ENCODE peak calls at places on chromosomes 6 and 20, in eight cellular contexts. One of them, this sample, is unnamed.

GRCh38 chr20:62786100-62786499 is 10.2 kb upstream of the MRGBP start:
- DNase-seq in T-helper 1 cell: no peak
- DNase-seq in iPS-NIHi11: no peak
- DNase-seq in ELR: no peak
- DNase-seq in mesothelial cell of epicardium: no peak
- DNase-seq in activated CD8-positive, alpha-beta T cell treated with anti-CD3 and anti-CD28 coated beads, Interleukin-2, amount 10 ng/mL, durations not matched to agents 7 days and 5 days: no peak
- DNase-seq in effector CD8-positive, alpha-beta T cell: no peak
- DNase-seq in activated naive CD8-positive, alpha-beta T cell treated with anti-CD3 and anti-CD28 coated beads, Interleukin-2, amount 50 U/mL, for 24 hours: no peak
- DNase-seq in this sample: no peak

GRCh38 chr6:14275493-14275851 is 157.9 kb downstream of the CD83 start:
- DNase-seq in T-helper 1 cell: no peak
- DNase-seq in iPS-NIHi11: no peak
- DNase-seq in ELR: no peak
- DNase-seq in mesothelial cell of epicardium: no peak
- DNase-seq in activated CD8-positive, alpha-beta T cell treated with anti-CD3 and anti-CD28 coated beads, Interleukin-2, amount 10 ng/mL, durations not matched to agents 7 days and 5 days: no peak
- DNase-seq in effector CD8-positive, alpha-beta T cell: no peak
- DNase-seq in activated naive CD8-positive, alpha-beta T cell treated with anti-CD3 and anti-CD28 coated beads, Interleukin-2, amount 50 U/mL, for 24 hours: no peak
- DNase-seq in this sample: peak; percentile 61

GRCh38 chr6:120493483-120493882 is 840.8 kb downstream of the TBC1D32 start:
- DNase-seq in T-helper 1 cell: no peak
- DNase-seq in iPS-NIHi11: no peak
- DNase-seq in ELR: no peak
- DNase-seq in mesothelial cell of epicardium: no peak
- DNase-seq in activated CD8-positive, alpha-beta T cell treated with anti-CD3 and anti-CD28 coated beads, Interleukin-2, amount 10 ng/mL, durations not matched to agents 7 days and 5 days: no peak
- DNase-seq in effector CD8-positive, alpha-beta T cell: no peak
- DNase-seq in activated naive CD8-positive, alpha-beta T cell treated with anti-CD3 and anti-CD28 coated beads, Interleukin-2, amount 50 U/mL, for 24 hours: no peak
- DNase-seq in this sample: no peak

GRCh38 chr6:47134476-47135189 is 92.5 kb upstream of the ADGRF1 start:
- DNase-seq in T-helper 1 cell: no peak
- DNase-seq in iPS-NIHi11: peak; percentile 14
- DNase-seq in ELR: peak; percentile 96
- DNase-seq in mesothelial cell of epicardium: no peak
- DNase-seq in activated CD8-positive, alpha-beta T cell treated with anti-CD3 and anti-CD28 coated beads, Interleukin-2, amount 10 ng/mL, durations not matched to agents 7 days and 5 days: no peak
- DNase-seq in effector CD8-positive, alpha-beta T cell: no peak
- DNase-seq in activated naive CD8-positive, alpha-beta T cell treated with anti-CD3 and anti-CD28 coated beads, Interleukin-2, amount 50 U/mL, for 24 hours: no peak
- DNase-seq in this sample: peak; percentile 23

GRCh38 chr20:62838511-62838910 is 21.7 kb downstream of the COL9A3 start:
- DNase-seq in T-helper 1 cell: no peak
- DNase-seq in iPS-NIHi11: no peak
- DNase-seq in ELR: no peak
- DNase-seq in mesothelial cell of epicardium: no peak
- DNase-seq in activated CD8-positive, alpha-beta T cell treated with anti-CD3 and anti-CD28 coated beads, Interleukin-2, amount 10 ng/mL, durations not matched to agents 7 days and 5 days: no peak
- DNase-seq in effector CD8-positive, alpha-beta T cell: no peak
- DNase-seq in activated naive CD8-positive, alpha-beta T cell treated with anti-CD3 and anti-CD28 coated beads, Interleukin-2, amount 50 U/mL, for 24 hours: no peak
- DNase-seq in this sample: no peak

GRCh38 chr20:38168791-38169589 is 3.9 kb upstream of the TGM2 start:
- DNase-seq in T-helper 1 cell: no peak
- DNase-seq in iPS-NIHi11: no peak
- DNase-seq in ELR: peak; percentile 48
- DNase-seq in mesothelial cell of epicardium: no peak
- DNase-seq in activated CD8-positive, alpha-beta T cell treated with anti-CD3 and anti-CD28 coated beads, Interleukin-2, amount 10 ng/mL, durations not matched to agents 7 days and 5 days: no peak
- DNase-seq in effector CD8-positive, alpha-beta T cell: no peak
- DNase-seq in activated naive CD8-positive, alpha-beta T cell treated with anti-CD3 and anti-CD28 coated beads, Interleukin-2, amount 50 U/mL, for 24 hours: no peak
- DNase-seq in this sample: no peak

GRCh38 chr6:144423167-144423566 is 138.0 kb downstream of the UTRN start:
- DNase-seq in T-helper 1 cell: no peak
- DNase-seq in iPS-NIHi11: no peak
- DNase-seq in ELR: no peak
- DNase-seq in mesothelial cell of epicardium: no peak
- DNase-seq in activated CD8-positive, alpha-beta T cell treated with anti-CD3 and anti-CD28 coated beads, Interleukin-2, amount 10 ng/mL, durations not matched to agents 7 days and 5 days: no peak
- DNase-seq in effector CD8-positive, alpha-beta T cell: no peak
- DNase-seq in activated naive CD8-positive, alpha-beta T cell treated with anti-CD3 and anti-CD28 coated beads, Interleukin-2, amount 50 U/mL, for 24 hours: no peak
- DNase-seq in this sample: no peak

GRCh38 chr20:41697861-41698559 is 79.8 kb upstream of the CHD6 start:
- DNase-seq in T-helper 1 cell: no peak
- DNase-seq in iPS-NIHi11: peak; percentile 34
- DNase-seq in ELR: peak; percentile 65
- DNase-seq in mesothelial cell of epicardium: no peak
- DNase-seq in activated CD8-positive, alpha-beta T cell treated with anti-CD3 and anti-CD28 coated beads, Interleukin-2, amount 10 ng/mL, durations not matched to agents 7 days and 5 days: peak; percentile 44
- DNase-seq in effector CD8-positive, alpha-beta T cell: no peak
- DNase-seq in activated naive CD8-positive, alpha-beta T cell treated with anti-CD3 and anti-CD28 coated beads, Interleukin-2, amount 50 U/mL, for 24 hours: no peak
- DNase-seq in this sample: peak; percentile 42

GRCh38 chr6:165659945-165660862 is 2.8 kb downstream of the PDE10A start:
- DNase-seq in T-helper 1 cell: no peak
- DNase-seq in iPS-NIHi11: peak; percentile 50
- DNase-seq in ELR: no peak
- DNase-seq in mesothelial cell of epicardium: no peak
- DNase-seq in activated CD8-positive, alpha-beta T cell treated with anti-CD3 and anti-CD28 coated beads, Interleukin-2, amount 10 ng/mL, durations not matched to agents 7 days and 5 days: no peak
- DNase-seq in effector CD8-positive, alpha-beta T cell: no peak
- DNase-seq in activated naive CD8-positive, alpha-beta T cell treated with anti-CD3 and anti-CD28 coated beads, Interleukin-2, amount 50 U/mL, for 24 hours: no peak
- DNase-seq in this sample: peak; percentile 34

GRCh38 chr6:104887350-104887749 is 27.6 kb upstream of the HACE1 start:
- DNase-seq in T-helper 1 cell: no peak
- DNase-seq in iPS-NIHi11: peak; percentile 70
- DNase-seq in ELR: peak; percentile 55
- DNase-seq in mesothelial cell of epicardium: peak; percentile 42
- DNase-seq in activated CD8-positive, alpha-beta T cell treated with anti-CD3 and anti-CD28 coated beads, Interleukin-2, amount 10 ng/mL, durations not matched to agents 7 days and 5 days: peak; percentile 28
- DNase-seq in effector CD8-positive, alpha-beta T cell: no peak
- DNase-seq in activated naive CD8-positive, alpha-beta T cell treated with anti-CD3 and anti-CD28 coated beads, Interleukin-2, amount 50 U/mL, for 24 hours: no peak
- DNase-seq in this sample: peak; percentile 33

GRCh38 chr6:77620290-77620882 is 32.5 kb upstream of the MEI4 start:
- DNase-seq in T-helper 1 cell: no peak
- DNase-seq in iPS-NIHi11: peak; percentile 41
- DNase-seq in ELR: peak; percentile 2
- DNase-seq in mesothelial cell of epicardium: no peak
- DNase-seq in activated CD8-positive, alpha-beta T cell treated with anti-CD3 and anti-CD28 coated beads, Interleukin-2, amount 10 ng/mL, durations not matched to agents 7 days and 5 days: no peak
- DNase-seq in effector CD8-positive, alpha-beta T cell: no peak
- DNase-seq in activated naive CD8-positive, alpha-beta T cell treated with anti-CD3 and anti-CD28 coated beads, Interleukin-2, amount 50 U/mL, for 24 hours: no peak
- DNase-seq in this sample: no peak

GRCh38 chr20:62227977-62228958 is 8.2 kb upstream of the HRH3 start:
- DNase-seq in T-helper 1 cell: no peak
- DNase-seq in iPS-NIHi11: peak; percentile 82
- DNase-seq in ELR: no peak
- DNase-seq in mesothelial cell of epicardium: no peak
- DNase-seq in activated CD8-positive, alpha-beta T cell treated with anti-CD3 and anti-CD28 coated beads, Interleukin-2, amount 10 ng/mL, durations not matched to agents 7 days and 5 days: no peak
- DNase-seq in effector CD8-positive, alpha-beta T cell: no peak
- DNase-seq in activated naive CD8-positive, alpha-beta T cell treated with anti-CD3 and anti-CD28 coated beads, Interleukin-2, amount 50 U/mL, for 24 hours: no peak
- DNase-seq in this sample: no peak

GRCh38 chr20:57394087-57395082 is 3.2 kb downstream of the RBM38 start:
- DNase-seq in T-helper 1 cell: no peak
- DNase-seq in iPS-NIHi11: no peak
- DNase-seq in ELR: no peak
- DNase-seq in mesothelial cell of epicardium: no peak
- DNase-seq in activated CD8-positive, alpha-beta T cell treated with anti-CD3 and anti-CD28 coated beads, Interleukin-2, amount 10 ng/mL, durations not matched to agents 7 days and 5 days: no peak
- DNase-seq in effector CD8-positive, alpha-beta T cell: no peak
- DNase-seq in activated naive CD8-positive, alpha-beta T cell treated with anti-CD3 and anti-CD28 coated beads, Interleukin-2, amount 50 U/mL, for 24 hours: no peak
- DNase-seq in this sample: no peak

GRCh38 chr6:83615025-83615999 is 93.6 kb downstream of the SNAP91 start:
- DNase-seq in T-helper 1 cell: no peak
- DNase-seq in iPS-NIHi11: peak; percentile 51
- DNase-seq in ELR: peak; percentile 66
- DNase-seq in mesothelial cell of epicardium: no peak
- DNase-seq in activated CD8-positive, alpha-beta T cell treated with anti-CD3 and anti-CD28 coated beads, Interleukin-2, amount 10 ng/mL, durations not matched to agents 7 days and 5 days: no peak
- DNase-seq in effector CD8-positive, alpha-beta T cell: no peak
- DNase-seq in activated naive CD8-positive, alpha-beta T cell treated with anti-CD3 and anti-CD28 coated beads, Interleukin-2, amount 50 U/mL, for 24 hours: no peak
- DNase-seq in this sample: peak; percentile 39

GRCh38 chr20:33443006-33443511 is 504 bp downstream of the SNTA1 start:
- DNase-seq in T-helper 1 cell: no peak
- DNase-seq in iPS-NIHi11: peak; percentile 80
- DNase-seq in ELR: peak; percentile 37
- DNase-seq in mesothelial cell of epicardium: no peak
- DNase-seq in activated CD8-positive, alpha-beta T cell treated with anti-CD3 and anti-CD28 coated beads, Interleukin-2, amount 10 ng/mL, durations not matched to agents 7 days and 5 days: peak; percentile 30
- DNase-seq in effector CD8-positive, alpha-beta T cell: peak; percentile 13
- DNase-seq in activated naive CD8-positive, alpha-beta T cell treated with anti-CD3 and anti-CD28 coated beads, Interleukin-2, amount 50 U/mL, for 24 hours: peak; percentile 26
- DNase-seq in this sample: no peak

GRCh38 chr6:170112583-170112860 is 178.4 kb downstream of the DLL1 start:
- DNase-seq in T-helper 1 cell: no peak
- DNase-seq in iPS-NIHi11: no peak
- DNase-seq in ELR: no peak
- DNase-seq in mesothelial cell of epicardium: no peak
- DNase-seq in activated CD8-positive, alpha-beta T cell treated with anti-CD3 and anti-CD28 coated beads, Interleukin-2, amount 10 ng/mL, durations not matched to agents 7 days and 5 days: no peak
- DNase-seq in effector CD8-positive, alpha-beta T cell: no peak
- DNase-seq in activated naive CD8-positive, alpha-beta T cell treated with anti-CD3 and anti-CD28 coated beads, Interleukin-2, amount 50 U/mL, for 24 hours: no peak
- DNase-seq in this sample: no peak